ENCODE peak calls at places on chromosome 11, in seven cellular contexts. R is CD8-positive, alpha-beta T cell; B is pancreas; O is stomach; Q is choroid plexus epithelial cell; W is Caco-2; H is kidney epithelial cell. U is an unnamed sample.

GRCh38 chr11:27158763-27159679 is 118.4 kb downstream of the BBOX1 start:
- DNase-seq in O (peak), H (peak), B (peak), W (peak), Q (peak), R (no peak), U (peak)

GRCh38 chr11:33706961-33707360 is 6.3 kb upstream of the C11orf91 start:
- DNase-seq in B (no peak), W (no peak), H (no peak), O (no peak), R (no peak), Q (no peak), U (no peak)

GRCh38 chr11:113505541-113506375 is 30.6 kb upstream of the DRD2 start:
- DNase-seq in R (no peak), Q (no peak), B (no peak), O (no peak), H (peak), W (peak), U (no peak)

GRCh38 chr11:18203723-18204122 is 31.1 kb downstream of the MRGPRX4 start:
- DNase-seq in R (no peak), O (no peak), H (no peak), B (no peak), W (peak), Q (peak), U (no peak)

GRCh38 chr11:60777572-60777971 is 7.6 kb upstream of the MS4A10 start:
- DNase-seq in Q (peak), O (no peak), W (no peak), H (peak), B (no peak), R (no peak), U (no peak)

GRCh38 chr11:33376331-33377099 is 119.3 kb downstream of the HIPK3 start:
- DNase-seq in R (no peak), B (no peak), H (no peak), Q (no peak), O (no peak), W (peak), U (no peak)

GRCh38 chr11:79092791-79093313 is 348.0 kb downstream of the TENM4 start:
- DNase-seq in H (peak), R (no peak), W (peak), Q (peak), B (no peak), O (no peak), U (no peak)

GRCh38 chr11:10288316-10288715 is 5.7 kb downstream of the SBF2 start:
- DNase-seq in H (no peak), B (no peak), O (no peak), Q (no peak), W (no peak), R (no peak), U (no peak)

GRCh38 chr11:75087319-75088055 is 9.2 kb downstream of the OR2AT4 start:
- DNase-seq in H (no peak), W (no peak), O (no peak), R (no peak), B (no peak), Q (no peak), U (no peak)

GRCh38 chr11:69352181-69352580 is 58.2 kb downstream of the MYEOV start:
- DNase-seq in B (no peak), Q (no peak), O (peak), W (no peak), R (no peak), H (no peak), U (no peak)

GRCh38 chr11:34359548-34359891 is 1.7 kb upstream of the ABTB2 start:
- DNase-seq in Q (no peak), O (no peak), R (peak), W (no peak), B (no peak), H (no peak), U (no peak)

GRCh38 chr11:57343825-57344224 is 5.7 kb downstream of the P2RX3 start:
- DNase-seq in O (no peak), R (no peak), B (no peak), W (no peak), Q (no peak), H (no peak), U (no peak)

GRCh38 chr11:118789501-118790356 is 1.2 kb downstream of the DDX6 start:
- DNase-seq in Q (peak), W (peak), B (peak), H (no peak), O (no peak), R (peak), U (no peak)

GRCh38 chr11:118792642-118793124 is 1.7 kb upstream of the DDX6 start:
- DNase-seq in O (peak), B (peak), R (peak), W (peak), Q (peak), H (peak), U (peak)

GRCh38 chr11:118791961-118792578 is 1.1 kb upstream of the DDX6 start:
- DNase-seq in R (peak), W (no peak), O (peak), B (peak), H (no peak), Q (peak), U (peak)

GRCh38 chr11:118790357-118791014 is 478 bp downstream of the DDX6 start:
- DNase-seq in H (no peak), O (peak), B (peak), R (peak), W (no peak), Q (peak), U (no peak)

GRCh38 chr11:118791015-118791960 is at the start of gene DDX6:
- DNase-seq in B (peak), O (peak), Q (peak), H (no peak), W (peak), R (peak), U (peak)
- TF ChIP-seq CTCF in B (no peak), O (no peak), Q (peak), H (peak), W (no peak), R (peak), U (peak)

DNA sequence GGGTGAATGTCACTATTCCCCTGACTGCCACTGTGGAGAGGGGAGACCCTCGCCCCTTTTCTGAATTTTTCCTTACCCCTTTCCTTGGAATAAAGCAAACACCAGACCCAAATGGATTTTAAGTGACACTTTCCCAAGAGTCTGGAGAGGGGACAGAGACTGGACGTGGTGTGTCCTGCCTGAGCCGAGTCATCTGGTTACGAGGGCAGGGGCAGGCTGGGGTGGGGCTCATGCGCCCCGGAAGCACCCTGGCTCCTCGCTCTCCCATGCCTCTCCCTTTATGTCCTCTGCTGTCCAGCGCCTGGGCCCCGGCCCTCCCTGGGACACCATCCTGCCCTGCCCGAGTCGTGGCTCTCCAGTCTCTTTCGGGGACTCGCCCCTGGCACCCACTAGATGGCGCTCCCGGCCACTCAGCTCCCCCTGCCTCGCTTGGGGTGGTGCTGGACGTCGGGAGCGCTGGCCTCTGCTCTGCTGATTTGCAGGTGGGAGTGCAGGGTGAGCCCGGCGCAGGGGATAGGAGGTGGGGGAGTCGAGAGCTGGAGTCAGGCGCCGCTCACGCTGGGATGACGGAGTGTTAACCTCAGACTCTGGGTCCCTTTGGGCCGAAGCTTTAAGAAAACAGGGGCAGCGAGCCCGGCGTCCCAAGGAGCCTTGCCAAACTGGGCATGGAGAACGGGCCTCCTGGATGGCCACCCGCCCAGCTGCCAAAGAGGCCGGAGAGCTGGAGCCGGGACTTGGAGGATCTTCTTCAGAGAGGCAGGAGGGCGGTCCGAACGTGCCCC is 89.8 kb downstream of the RPS6KA4 start:
- DNase-seq in Q (peak), O (peak), R (peak), H (peak), W (peak), B (peak), U (peak)
- H3K4me3 ChIP-seq in Q (peak), O (peak), R (peak), H (no peak), W (peak), B (peak), U (no peak)

DNA sequence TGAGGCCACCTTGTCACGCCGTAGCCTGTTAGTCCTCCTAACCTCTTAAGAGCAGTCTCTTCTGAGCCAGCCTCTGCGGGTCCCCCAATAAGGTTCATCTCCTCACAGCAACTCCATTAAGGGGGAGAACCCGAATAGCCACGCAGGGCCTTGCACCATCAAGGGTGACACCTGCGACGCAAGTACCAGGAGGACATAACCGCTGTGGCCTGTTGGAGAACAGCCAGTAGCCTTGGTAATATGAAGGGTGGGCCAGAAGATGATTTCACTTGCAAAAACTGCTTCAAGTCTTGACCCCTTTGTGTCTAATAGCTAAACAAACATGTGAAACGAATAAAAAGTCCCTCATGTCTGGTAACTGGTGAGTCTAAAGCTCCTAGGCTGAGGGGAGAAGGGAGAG is 14.8 kb downstream of the ARFGAP2 start:
- DNase-seq in O (no peak), B (no peak), W (no peak), Q (peak), H (no peak), R (no peak), U (peak)
- TF ChIP-seq CTCF in O (no peak), B (no peak), W (no peak), Q (no peak), H (no peak), R (no peak), U (no peak)

GRCh38 chr11:72113170-72113808 is 794 bp upstream of the ANAPC15 start:
- DNase-seq in W (no peak), R (no peak), Q (no peak), B (no peak), H (no peak), O (no peak), U (no peak)
- H3K4me3 ChIP-seq in W (peak), R (peak), Q (no peak), B (peak), H (peak), O (peak), U (no peak)

GRCh38 chr11:787084-787675 is 2.7 kb downstream of the CEND1 start:
- DNase-seq in W (no peak), B (no peak), O (no peak), H (no peak), R (no peak), Q (no peak), U (no peak)

GRCh38 chr11:789951-790350 is at the start of gene CEND1:
- DNase-seq in O (no peak), B (no peak), W (no peak), Q (peak), H (no peak), R (peak), U (peak)

GRCh38 chr11:788953-789940 is 643 bp downstream of the CEND1 start:
- DNase-seq in O (no peak), H (no peak), W (no peak), R (no peak), B (no peak), Q (no peak), U (no peak)

GRCh38 chr11:786235-787083 is 3.4 kb downstream of the CEND1 start:
- DNase-seq in O (no peak), Q (no peak), B (no peak), H (no peak), R (no peak), W (no peak), U (no peak)

GRCh38 chr11:788009-788640 is 1.8 kb downstream of the CEND1 start:
- DNase-seq in H (no peak), Q (no peak), R (no peak), W (no peak), O (no peak), B (no peak), U (no peak)
- TF ChIP-seq CTCF in H (peak), Q (peak), R (no peak), W (no peak), O (no peak), B (no peak), U (no peak)